ENCODE peak calls at places on chromosomes 13 and 19, in five cellular contexts. One of them, this sample, is unnamed.

GRCh38 chr19:19160489-19161035 is 9.5 kb downstream of the MEF2B start:
- DNase-seq in H1: peak
- DNase-seq in HepG2: no peak
- DNase-seq in K562: no peak
- DNase-seq in GM12878: no peak
- DNase-seq in this sample: no peak

GRCh38 chr13:85601526-85601925 is 197.7 kb downstream of the SLITRK6 start:
- DNase-seq in H1: no peak
- DNase-seq in HepG2: no peak
- DNase-seq in K562: no peak
- DNase-seq in GM12878: no peak
- DNase-seq in this sample: no peak

GRCh38 chr13:104485571-104485970 is 1419.4 kb upstream of the SLC10A2 start:
- DNase-seq in H1: no peak
- DNase-seq in HepG2: no peak
- DNase-seq in K562: no peak
- DNase-seq in GM12878: no peak
- DNase-seq in this sample: no peak

GRCh38 chr19:18895038-18895827 is 725 bp downstream of the CERS1 start:
- DNase-seq in H1: peak
- DNase-seq in HepG2: peak
- DNase-seq in K562: peak
- DNase-seq in GM12878: no peak
- DNase-seq in this sample: peak

GRCh38 chr19:48321372-48321621 is 4.1 kb upstream of the EMP3 start:
- DNase-seq in H1: no peak
- DNase-seq in HepG2: no peak
- DNase-seq in K562: peak
- DNase-seq in GM12878: peak
- DNase-seq in this sample: peak

GRCh38 chr19:35388277-35389054 is 17.6 kb downstream of the GPR42 start:
- DNase-seq in H1: no peak
- DNase-seq in HepG2: peak
- DNase-seq in K562: no peak
- DNase-seq in GM12878: no peak
- DNase-seq in this sample: no peak

GRCh38 chr13:29165840-29166239 is 345.7 kb downstream of the MTUS2 start:
- DNase-seq in H1: no peak
- DNase-seq in HepG2: no peak
- DNase-seq in K562: no peak
- DNase-seq in GM12878: no peak
- DNase-seq in this sample: no peak

GRCh38 chr19:46367434-46367833 is 20.5 kb downstream of the PPP5C start:
- DNase-seq in H1: no peak
- DNase-seq in HepG2: no peak
- DNase-seq in K562: no peak
- DNase-seq in GM12878: no peak
- DNase-seq in this sample: no peak

GRCh38 chr19:43148233-43148632 is 38.1 kb downstream of the PSG5 start:
- DNase-seq in H1: no peak
- DNase-seq in HepG2: no peak
- DNase-seq in K562: no peak
- DNase-seq in GM12878: no peak
- DNase-seq in this sample: no peak

GRCh38 chr19:574658-575526 is 2.5 kb downstream of the BSG start:
- DNase-seq in H1: no peak
- DNase-seq in HepG2: peak
- DNase-seq in K562: peak
- DNase-seq in GM12878: peak
- DNase-seq in this sample: no peak

GRCh38 chr19:54928299-54928698 is 19.0 kb downstream of the NLRP7 start:
- DNase-seq in H1: no peak
- DNase-seq in HepG2: no peak
- DNase-seq in K562: peak
- DNase-seq in GM12878: no peak
- DNase-seq in this sample: no peak

GRCh38 chr19:46202872-46203860 is 26.4 kb upstream of the IGFL1 start:
- DNase-seq in H1: no peak
- DNase-seq in HepG2: peak
- DNase-seq in K562: no peak
- DNase-seq in GM12878: no peak
- DNase-seq in this sample: no peak

GRCh38 chr13:36986462-36987240 is 12.5 kb downstream of the ALG5 start:
- DNase-seq in H1: no peak
- DNase-seq in HepG2: no peak
- DNase-seq in K562: no peak
- DNase-seq in GM12878: no peak
- DNase-seq in this sample: no peak

GRCh38 chr19:41546386-41546789 is 29.6 kb upstream of the CEACAM21 start:
- DNase-seq in H1: no peak
- DNase-seq in HepG2: no peak
- DNase-seq in K562: no peak
- DNase-seq in GM12878: no peak
- DNase-seq in this sample: no peak

GRCh38 chr13:32881074-32881791 is 135.0 kb upstream of the KL start:
- DNase-seq in H1: no peak
- DNase-seq in HepG2: no peak
- DNase-seq in K562: no peak
- DNase-seq in GM12878: no peak
- DNase-seq in this sample: no peak

GRCh38 chr19:56974554-56975207 is 134.2 kb upstream of the PEG3 start:
- DNase-seq in H1: no peak
- DNase-seq in HepG2: peak
- DNase-seq in K562: no peak
- DNase-seq in GM12878: no peak
- DNase-seq in this sample: no peak

GRCh38 chr13:79423801-79424642 is 18.0 kb upstream of the RBM26 start:
- DNase-seq in H1: no peak
- DNase-seq in HepG2: peak
- DNase-seq in K562: peak
- DNase-seq in GM12878: no peak
- DNase-seq in this sample: peak

GRCh38 chr13:26759156-26759906 is 1.3 kb downstream of the GPR12 start:
- DNase-seq in H1: no peak
- DNase-seq in HepG2: no peak
- DNase-seq in K562: no peak
- DNase-seq in GM12878: no peak
- DNase-seq in this sample: peak

GRCh38 chr19:40702337-40703012 is 12.0 kb upstream of the NUMBL start:
- DNase-seq in H1: peak
- DNase-seq in HepG2: peak
- DNase-seq in K562: peak
- DNase-seq in GM12878: no peak
- DNase-seq in this sample: no peak

GRCh38 chr13:71005919-71006318 is 861.1 kb downstream of the DACH1 start:
- DNase-seq in H1: no peak
- DNase-seq in HepG2: no peak
- DNase-seq in K562: no peak
- DNase-seq in GM12878: no peak
- DNase-seq in this sample: no peak

GRCh38 chr13:111663505-111663904 is 343.1 kb downstream of the TEX29 start:
- DNase-seq in H1: peak
- DNase-seq in HepG2: no peak
- DNase-seq in K562: no peak
- DNase-seq in GM12878: no peak
- DNase-seq in this sample: no peak

GRCh38 chr13:80361883-80362327 is 21.0 kb upstream of the SPRY2 start:
- DNase-seq in H1: no peak
- DNase-seq in HepG2: peak
- DNase-seq in K562: no peak
- DNase-seq in GM12878: no peak
- DNase-seq in this sample: no peak

GRCh38 chr13:109938255-109938936 is 152.0 kb upstream of the IRS2 start:
- DNase-seq in H1: no peak
- DNase-seq in HepG2: no peak
- DNase-seq in K562: no peak
- DNase-seq in GM12878: no peak
- DNase-seq in this sample: no peak

GRCh38 chr19:46347572-46347883 is 641 bp downstream of the PPP5C start:
- DNase-seq in H1: no peak
- DNase-seq in HepG2: no peak
- DNase-seq in K562: no peak
- DNase-seq in GM12878: no peak
- DNase-seq in this sample: no peak

GRCh38 chr19:44757057-44757734 is 8.7 kb downstream of the BCL3 start:
- DNase-seq in H1: peak
- DNase-seq in HepG2: no peak
- DNase-seq in K562: peak
- DNase-seq in GM12878: no peak
- DNase-seq in this sample: peak

GRCh38 chr19:2255112-2255845 is 938 bp downstream of the JSRP1 start:
- DNase-seq in H1: no peak
- DNase-seq in HepG2: no peak
- DNase-seq in K562: no peak
- DNase-seq in GM12878: no peak
- DNase-seq in this sample: peak

GRCh38 chr13:28268800-28269223 is 130.5 kb downstream of the PAN3 start:
- DNase-seq in H1: no peak
- DNase-seq in HepG2: no peak
- DNase-seq in K562: no peak
- DNase-seq in GM12878: peak
- DNase-seq in this sample: no peak

GRCh38 chr13:109400192-109400591 is 386.2 kb downstream of the IRS2 start:
- DNase-seq in H1: no peak
- DNase-seq in HepG2: no peak
- DNase-seq in K562: no peak
- DNase-seq in GM12878: no peak
- DNase-seq in this sample: no peak

GRCh38 chr13:73833331-73834070 is 300.7 kb downstream of the KLF12 start:
- DNase-seq in H1: no peak
- DNase-seq in HepG2: no peak
- DNase-seq in K562: no peak
- DNase-seq in GM12878: no peak
- DNase-seq in this sample: no peak

GRCh38 chr13:44912617-44913016 is 76.7 kb downstream of the NUFIP1 start:
- DNase-seq in H1: no peak
- DNase-seq in HepG2: no peak
- DNase-seq in K562: no peak
- DNase-seq in GM12878: no peak
- DNase-seq in this sample: no peak

GRCh38 chr13:33441015-33441414 is 155.5 kb upstream of the STARD13 start:
- DNase-seq in H1: no peak
- DNase-seq in HepG2: peak
- DNase-seq in K562: no peak
- DNase-seq in GM12878: no peak
- DNase-seq in this sample: peak

GRCh38 chr13:55244991-55245644 is 1895.6 kb upstream of the PRR20A start:
- DNase-seq in H1: peak
- DNase-seq in HepG2: peak
- DNase-seq in K562: no peak
- DNase-seq in GM12878: no peak
- DNase-seq in this sample: peak

GRCh38 chr13:100650321-100650720 is 24.3 kb downstream of the TMTC4 start:
- DNase-seq in H1: no peak
- DNase-seq in HepG2: no peak
- DNase-seq in K562: no peak
- DNase-seq in GM12878: no peak
- DNase-seq in this sample: no peak

GRCh38 chr19:2268861-2269243 is 12.6 kb upstream of the JSRP1 start:
- DNase-seq in H1: no peak
- DNase-seq in HepG2: no peak
- DNase-seq in K562: no peak
- DNase-seq in GM12878: no peak
- DNase-seq in this sample: no peak

DNA sequence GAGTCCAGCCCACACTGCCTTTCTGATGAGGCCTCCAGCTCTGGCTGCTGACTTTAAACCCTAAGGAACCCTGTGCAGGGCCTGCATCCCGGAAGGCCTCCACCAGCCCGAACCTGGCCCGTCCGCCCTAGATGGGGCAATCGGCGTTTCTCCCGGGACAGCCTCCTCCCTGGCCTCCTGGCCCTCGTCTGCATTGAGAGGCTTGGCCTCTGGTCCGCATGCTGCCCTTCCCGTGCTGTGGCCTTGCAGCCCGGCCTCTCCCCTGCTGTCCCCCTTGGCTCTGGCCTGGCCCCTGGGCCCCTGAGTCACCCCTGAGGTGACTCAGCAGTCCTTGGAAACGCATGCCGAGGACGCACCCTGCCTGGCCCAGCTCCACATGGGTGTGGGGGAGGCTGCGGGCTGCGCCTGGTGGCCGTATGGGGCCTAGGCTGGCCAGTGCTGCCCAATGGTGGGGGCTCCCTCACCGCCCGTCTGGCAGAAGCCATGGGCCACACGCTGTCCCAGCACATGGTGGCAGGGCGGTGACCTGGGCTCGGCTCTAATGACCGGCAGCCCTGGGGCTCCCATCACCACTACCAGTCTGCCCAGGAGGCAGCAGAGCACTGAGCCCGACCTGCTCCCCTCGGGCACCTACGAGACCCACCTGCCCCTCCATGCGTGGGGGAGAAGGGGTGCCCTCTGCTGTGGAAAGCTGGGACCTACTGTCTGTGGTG is 25.7 kb downstream of the SH3GL1 start:
- DNase-seq in H1: no peak
- DNase-seq in HepG2: peak
- DNase-seq in K562: peak
- DNase-seq in GM12878: no peak
- DNase-seq in this sample: no peak
- TF ChIP-seq EP300 in H1: no peak
- TF ChIP-seq EP300 in HepG2: peak
- TF ChIP-seq EP300 in K562: peak
- TF ChIP-seq EP300 in GM12878: no peak
- TF ChIP-seq EP300 in this sample: peak

DNA sequence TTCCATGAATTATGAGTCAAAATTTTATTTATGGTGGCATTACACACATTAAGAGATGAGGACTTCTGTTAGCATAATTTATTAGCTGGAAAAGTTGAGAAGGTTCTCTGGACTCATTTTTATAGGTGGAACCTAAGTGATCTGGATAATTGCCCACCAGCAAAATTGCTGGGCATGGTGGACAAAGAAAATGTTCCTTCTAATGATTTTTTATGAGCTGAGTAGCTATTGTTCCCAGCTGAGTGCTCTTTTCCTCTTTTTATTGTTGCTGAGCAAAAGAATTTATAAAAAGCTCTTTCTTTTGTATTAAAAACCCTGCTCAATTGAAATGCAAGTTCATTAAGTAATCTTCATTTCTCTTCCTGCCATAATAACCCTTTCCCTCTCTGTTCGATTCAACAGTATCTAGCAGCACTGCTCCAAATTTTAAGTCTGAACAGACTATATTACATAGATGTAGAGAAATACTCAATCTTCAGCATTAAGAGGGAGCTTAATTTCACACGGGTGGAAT is 88.6 kb downstream of the DNAJC15 start:
- DNase-seq in H1: no peak
- DNase-seq in HepG2: no peak
- DNase-seq in K562: no peak
- DNase-seq in GM12878: no peak
- DNase-seq in this sample: no peak
- TF ChIP-seq CTCF in H1: no peak
- TF ChIP-seq CTCF in HepG2: no peak
- TF ChIP-seq CTCF in K562: no peak
- TF ChIP-seq CTCF in GM12878: no peak
- TF ChIP-seq CTCF in this sample: no peak

GRCh38 chr13:97567510-97568243 is 133.7 kb downstream of the RAP2A start:
- DNase-seq in H1: no peak
- DNase-seq in HepG2: peak
- DNase-seq in K562: no peak
- DNase-seq in GM12878: peak
- DNase-seq in this sample: no peak
- TF ChIP-seq YY1 in H1: no peak
- TF ChIP-seq YY1 in HepG2: no peak
- TF ChIP-seq YY1 in K562: no peak
- TF ChIP-seq YY1 in GM12878: no peak
- TF ChIP-seq YY1 in this sample: no peak

GRCh38 chr19:8335343-8336071 is 7.6 kb downstream of the KANK3 start:
- DNase-seq in H1: peak
- DNase-seq in HepG2: no peak
- DNase-seq in K562: peak
- DNase-seq in GM12878: no peak
- DNase-seq in this sample: peak
- TF ChIP-seq EP300 in H1: no peak
- TF ChIP-seq EP300 in HepG2: no peak
- TF ChIP-seq EP300 in K562: no peak
- TF ChIP-seq EP300 in GM12878: no peak
- TF ChIP-seq EP300 in this sample: no peak